ENCODE peak calls at places on chromosomes 2 and 18, in eight cellular contexts. J is IMR-90, L is right atrium auricular region, F is heart left ventricle, B is nephron progenitor cell, T is psoas muscle, M is progenitor cell of endocrine pancreas, G is OCI-LY7. Y is an unnamed sample.

GRCh38 chr2:240558229-240558885 is 569 bp upstream of the ANKMY1 start:
- DNase-seq in J (no peak), F (no peak), L (peak), B (no peak), M (no peak), T (no peak), G (no peak), Y (peak)

GRCh38 chr2:124025896-124026295 is 809 bp downstream of the CNTNAP5 start:
- DNase-seq in G (no peak), J (no peak), T (no peak), B (no peak), L (no peak), M (no peak), F (no peak), Y (no peak)

GRCh38 chr18:23550898-23551297 is 35.4 kb downstream of the NPC1 start:
- DNase-seq in T (no peak), B (no peak), M (no peak), F (no peak), J (no peak), L (no peak), G (no peak), Y (no peak)

GRCh38 chr18:77818328-77818727 is 568.7 kb downstream of the GALR1 start:
- DNase-seq in B (no peak), G (no peak), M (no peak), J (no peak), T (no peak), L (no peak), F (no peak), Y (no peak)

GRCh38 chr18:56927795-56928194 is 219.1 kb upstream of the BOD1L2 start:
- DNase-seq in B (no peak), G (no peak), J (no peak), L (no peak), T (no peak), M (no peak), F (no peak), Y (no peak)

GRCh38 chr2:88235987-88236386 is 65.8 kb downstream of the THNSL2 start:
- DNase-seq in T (no peak), F (no peak), M (no peak), L (no peak), G (no peak), B (no peak), J (no peak), Y (no peak)

GRCh38 chr2:47569658-47570398 is 166.9 kb downstream of the MSH2 start:
- DNase-seq in M (peak), B (peak), G (no peak), J (peak), T (no peak), F (no peak), L (no peak), Y (no peak)

GRCh38 chr18:40413160-40413559 is 1541.9 kb upstream of the PIK3C3 start:
- DNase-seq in M (no peak), L (no peak), T (no peak), B (peak), G (no peak), F (no peak), J (peak), Y (no peak)

GRCh38 chr2:236601306-236602202 is 31.9 kb downstream of the ACKR3 start:
- DNase-seq in F (no peak), M (no peak), J (no peak), G (no peak), L (no peak), B (no peak), T (no peak), Y (no peak)

GRCh38 chr2:56130463-56131070 is 53.2 kb upstream of the CCDC85A start:
- DNase-seq in M (no peak), F (no peak), G (peak), L (no peak), T (no peak), B (peak), J (peak), Y (no peak)

GRCh38 chr2:174365583-174365982 is 29.9 kb upstream of the SCRN3 start:
- DNase-seq in J (no peak), T (no peak), B (no peak), F (no peak), G (no peak), M (no peak), L (no peak), Y (no peak)

GRCh38 chr2:71454221-71455010 is 1.1 kb downstream of the DYSF start:
- DNase-seq in T (peak), B (no peak), J (no peak), F (peak), M (no peak), L (no peak), G (no peak), Y (no peak)

GRCh38 chr2:176483901-176484568 is 214.8 kb downstream of the MTX2 start:
- DNase-seq in B (no peak), F (no peak), T (no peak), L (no peak), M (no peak), J (no peak), G (no peak), Y (no peak)

GRCh38 chr2:207258191-207258991 is 92.6 kb upstream of the KLF7 start:
- DNase-seq in J (peak), B (no peak), F (peak), M (no peak), G (no peak), T (peak), L (peak), Y (no peak)

GRCh38 chr2:71940695-71941094 is 207.0 kb downstream of the CYP26B1 start:
- DNase-seq in F (peak), G (no peak), T (peak), L (peak), B (no peak), J (no peak), M (no peak), Y (no peak)

GRCh38 chr18:11398625-11399024 is 210.8 kb upstream of the SLC35G4 start:
- DNase-seq in J (peak), L (no peak), B (no peak), F (no peak), T (no peak), M (no peak), G (no peak), Y (no peak)

GRCh38 chr2:127235082-127235702 is 15.1 kb upstream of the CYP27C1 start:
- DNase-seq in L (no peak), J (no peak), F (no peak), B (no peak), G (no peak), T (no peak), M (no peak), Y (no peak)

GRCh38 chr2:239318091-239318725 is 82.6 kb downstream of the HDAC4 start:
- DNase-seq in F (no peak), B (no peak), T (no peak), L (no peak), J (no peak), M (peak), G (no peak), Y (peak)

GRCh38 chr18:73835656-73836055 is 312.0 kb downstream of the FBXO15 start:
- DNase-seq in M (no peak), T (no peak), G (no peak), J (peak), B (no peak), L (no peak), F (no peak), Y (no peak)

GRCh38 chr2:235643680-235644117 is 149.9 kb downstream of the AGAP1 start:
- DNase-seq in G (no peak), F (no peak), J (no peak), L (no peak), B (no peak), M (no peak), T (no peak), Y (no peak)

GRCh38 chr2:160932960-160933359 is 227.3 kb upstream of the TANK start:
- DNase-seq in L (no peak), T (no peak), G (no peak), J (peak), M (no peak), B (no peak), F (no peak), Y (no peak)

GRCh38 chr2:236823976-236824375 is 254.4 kb downstream of the ACKR3 start:
- DNase-seq in J (no peak), G (no peak), M (no peak), F (no peak), B (no peak), L (no peak), T (no peak), Y (peak)

DNA sequence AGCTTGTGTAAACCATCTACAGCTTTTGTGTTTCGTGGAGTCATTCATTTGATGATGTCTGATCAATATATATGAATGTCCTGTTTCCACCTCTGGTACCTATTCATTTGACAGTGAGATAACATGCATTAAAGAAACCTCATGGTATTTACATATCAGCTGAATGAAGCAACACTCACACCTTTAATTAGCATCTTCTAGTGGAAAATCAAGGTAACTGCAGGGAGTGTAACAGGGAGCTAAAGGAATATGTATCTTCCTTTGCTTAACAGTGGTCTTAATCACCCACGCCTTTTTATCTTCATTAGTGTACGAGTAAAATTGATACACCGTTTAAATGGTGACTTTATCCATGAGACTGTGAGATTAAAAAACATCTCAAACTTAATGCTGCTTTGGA is 15.6 kb downstream of the SLC39A10 start:
- DNase-seq in M (no peak), F (no peak), T (no peak), G (no peak), L (no peak), J (no peak), B (no peak), Y (no peak)
- TF ChIP-seq CTCF in M (peak), F (no peak), T (no peak), G (peak), L (no peak), J (no peak), B (no peak), Y (peak)

DNA sequence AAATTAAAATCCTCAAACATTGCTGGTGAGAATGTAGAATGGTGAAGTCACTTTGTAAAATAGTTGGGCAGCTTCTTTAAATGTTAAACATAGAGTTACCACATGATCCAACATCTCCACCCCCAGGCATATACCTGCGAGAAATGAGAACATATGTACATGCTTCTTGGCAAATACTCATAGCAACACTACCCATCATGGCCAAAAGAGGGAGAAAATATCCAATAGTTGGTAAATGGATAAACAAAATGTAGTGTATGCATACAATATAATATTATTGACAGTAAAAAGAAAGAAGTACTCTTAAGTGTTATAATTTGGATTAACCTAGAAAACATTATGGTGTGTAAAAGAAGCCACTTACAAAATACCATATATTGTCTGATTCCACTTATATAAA is 185.9 kb downstream of the CDH7 start:
- DNase-seq in J (no peak), B (no peak), L (no peak), F (no peak), G (no peak), T (no peak), M (no peak), Y (no peak)
- TF ChIP-seq CTCF in J (no peak), B (no peak), L (no peak), F (no peak), G (no peak), T (no peak), M (no peak), Y (peak)

GRCh38 chr2:120012771-120013568 is at the start of gene EPB41L5:
- DNase-seq in M (peak), B (peak), J (peak), T (peak), G (peak), F (peak), L (peak), Y (peak)
- TF ChIP-seq CTCF in M (no peak), B (no peak), J (peak), T (no peak), G (no peak), F (no peak), L (no peak), Y (no peak)

GRCh38 chr2:116057538-116057937 is 1615.1 kb downstream of the DPP10 start:
- DNase-seq in T (no peak), M (no peak), J (no peak), L (no peak), F (no peak), B (no peak), G (no peak), Y (no peak)
- TF ChIP-seq CTCF in T (no peak), M (no peak), J (no peak), L (no peak), F (no peak), B (no peak), G (no peak), Y (no peak)

GRCh38 chr2:96868555-96869280 is 1.2 kb downstream of the SEMA4C start:
- DNase-seq in F (peak), B (peak), L (peak), J (peak), G (no peak), T (peak), M (peak), Y (peak)
- TF ChIP-seq CTCF in F (peak), B (peak), L (peak), J (peak), G (peak), T (peak), M (peak), Y (peak)

GRCh38 chr2:223101340-223102039 is 49.5 kb downstream of the KCNE4 start:
- DNase-seq in F (no peak), B (no peak), J (peak), G (peak), M (peak), T (no peak), L (no peak), Y (no peak)

GRCh38 chr2:223104336-223104735 is 52.3 kb downstream of the KCNE4 start:
- DNase-seq in B (no peak), J (no peak), G (no peak), L (no peak), F (no peak), T (no peak), M (no peak), Y (no peak)

GRCh38 chr2:223104741-223105140 is 52.8 kb downstream of the KCNE4 start:
- DNase-seq in J (no peak), F (no peak), B (no peak), M (no peak), G (no peak), L (no peak), T (no peak), Y (no peak)

GRCh38 chr2:223100061-223100511 is 48.1 kb downstream of the KCNE4 start:
- DNase-seq in T (peak), L (no peak), M (no peak), G (no peak), F (peak), J (peak), B (no peak), Y (no peak)

DNA sequence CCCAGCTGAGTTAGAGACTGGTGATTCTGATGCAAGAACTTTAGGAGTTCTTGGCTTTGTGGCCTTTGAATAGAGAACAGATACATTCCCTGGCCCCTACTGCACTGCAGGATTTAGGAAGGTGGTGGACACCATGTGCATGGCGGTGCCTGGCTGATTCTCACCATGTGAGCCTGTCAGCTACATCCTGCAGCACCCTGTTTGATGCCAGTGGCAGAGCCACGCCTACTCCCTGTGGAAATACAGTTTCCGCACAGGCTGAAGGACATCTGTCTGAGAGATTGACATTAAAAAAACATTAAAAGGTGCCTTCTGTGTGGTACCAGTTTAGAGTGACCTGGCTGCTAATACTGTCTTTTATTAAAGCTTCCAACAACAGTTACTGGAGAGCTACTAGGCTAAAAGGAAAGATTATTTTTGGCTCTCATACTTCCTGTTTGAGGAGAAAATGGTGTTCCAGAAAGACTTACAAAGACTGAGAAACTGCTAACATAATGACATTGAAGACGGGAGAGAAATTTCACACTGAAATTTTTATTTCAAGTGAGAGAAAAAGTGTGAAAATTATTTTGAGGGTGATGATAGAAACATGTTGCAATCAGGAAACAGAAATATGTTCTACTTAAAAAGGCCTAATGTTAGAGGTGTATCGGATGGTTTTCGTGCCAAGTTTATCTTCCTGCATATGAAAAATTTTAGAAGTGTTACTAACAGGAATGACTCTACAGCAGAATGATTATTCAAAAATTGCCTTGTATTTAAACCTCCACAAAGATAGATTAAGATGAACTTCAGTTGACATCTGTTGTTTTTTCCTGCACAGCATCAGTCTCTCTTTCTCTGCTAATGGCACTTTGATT is 50.3 kb downstream of the KCNE4 start:
- DNase-seq in G (no peak), B (no peak), M (no peak), T (no peak), F (no peak), L (no peak), J (no peak), Y (no peak)
- TF ChIP-seq CTCF in G (peak), B (no peak), M (no peak), T (no peak), F (no peak), L (no peak), J (no peak), Y (no peak)

GRCh38 chr18:9055626-9056025 is 46.9 kb upstream of the NDUFV2 start:
- DNase-seq in M (no peak), G (no peak), L (no peak), T (no peak), B (no peak), J (no peak), F (no peak), Y (no peak)
- TF ChIP-seq CTCF in M (no peak), G (no peak), L (no peak), T (no peak), B (no peak), J (no peak), F (no peak), Y (no peak)

GRCh38 chr2:74199275-74199701 is 873 bp downstream of the MTHFD2 start:
- DNase-seq in G (no peak), B (peak), M (no peak), T (no peak), F (no peak), L (no peak), J (no peak), Y (no peak)

GRCh38 chr2:74199871-74200305 is 1.5 kb downstream of the MTHFD2 start:
- DNase-seq in T (no peak), B (no peak), J (peak), L (no peak), M (no peak), G (peak), F (no peak), Y (no peak)

GRCh38 chr2:74197049-74197448 is 1.4 kb upstream of the MTHFD2 start:
- DNase-seq in T (no peak), L (no peak), G (no peak), M (no peak), F (no peak), J (no peak), B (no peak), Y (no peak)

GRCh38 chr2:74198461-74199274 is at the start of gene MTHFD2:
- DNase-seq in T (peak), B (peak), G (peak), L (peak), M (peak), F (peak), J (peak), Y (peak)

DNA sequence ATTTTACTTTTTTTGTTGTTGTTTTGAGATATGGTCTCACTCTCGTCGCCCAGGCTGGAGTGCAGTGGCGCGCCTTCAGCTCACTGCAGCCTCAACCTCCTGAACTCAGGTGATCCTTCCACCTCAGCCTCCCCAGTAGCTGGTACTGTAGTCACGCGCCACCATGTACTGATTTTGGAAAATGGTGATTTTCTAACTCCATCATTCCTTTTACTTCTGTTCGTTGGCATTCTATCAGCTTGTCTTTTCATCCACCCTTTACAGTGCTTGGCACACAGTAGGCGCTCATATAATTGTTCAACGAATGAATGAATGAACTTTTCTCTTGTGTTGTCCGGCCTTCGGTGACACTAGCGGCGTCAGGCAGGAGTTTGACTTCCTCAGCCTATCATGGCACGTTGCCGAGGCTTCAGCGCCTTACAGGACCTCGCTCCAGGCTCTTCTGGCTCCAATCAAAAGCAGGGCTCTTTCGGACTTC is 393 bp upstream of the MTHFD2 start:
- DNase-seq in T (no peak), B (no peak), M (no peak), F (no peak), J (no peak), L (no peak), G (no peak), Y (no peak)
- TF ChIP-seq CTCF in T (no peak), B (no peak), M (no peak), F (no peak), J (no peak), L (no peak), G (no peak), Y (no peak)

GRCh38 chr2:9771481-9772017 is 71.7 kb upstream of the TAF1B start:
- DNase-seq in G (no peak), M (no peak), J (peak), L (no peak), T (no peak), B (peak), F (peak), Y (no peak)
- TF ChIP-seq CTCF in G (no peak), M (no peak), J (peak), L (no peak), T (no peak), B (no peak), F (no peak), Y (no peak)

GRCh38 chr2:46298522-46299351 is 1.5 kb downstream of the EPAS1 start:
- DNase-seq in L (peak), G (no peak), J (peak), F (peak), B (peak), T (peak), M (no peak), Y (no peak)
- TF ChIP-seq CTCF in L (no peak), G (no peak), J (peak), F (peak), B (no peak), T (peak), M (peak), Y (peak)